ENCODE peak calls at places on chromosomes 12 and 14, in ten cellular contexts. One of them, this sample, is unnamed.

GRCh38 chr12:93442411-93443340 is 929 bp upstream of the UBE2N start:
- DNase-seq in CD4-positive, alpha-beta T cell: no peak
- DNase-seq in HL-60: no peak
- DNase-seq in adrenal gland: no peak
- DNase-seq in AG10803: no peak
- DNase-seq in endothelial cell: no peak
- DNase-seq in endothelial cell of umbilical vein: no peak
- DNase-seq in A549: no peak
- DNase-seq in kidney: no peak
- DNase-seq in tibial nerve: no peak
- DNase-seq in this sample: no peak

GRCh38 chr12:121893901-121894540 is 5.4 kb downstream of the PSMD9 start:
- DNase-seq in CD4-positive, alpha-beta T cell: no peak
- DNase-seq in HL-60: no peak
- DNase-seq in adrenal gland: peak; percentile 26
- DNase-seq in AG10803: peak; percentile 54
- DNase-seq in endothelial cell: no peak
- DNase-seq in endothelial cell of umbilical vein: peak; percentile 74
- DNase-seq in A549: peak; percentile 65
- DNase-seq in kidney: no peak
- DNase-seq in tibial nerve: no peak
- DNase-seq in this sample: no peak

GRCh38 chr14:90111895-90112534 is 50.2 kb downstream of the KCNK13 start:
- DNase-seq in CD4-positive, alpha-beta T cell: no peak
- DNase-seq in HL-60: no peak
- DNase-seq in adrenal gland: no peak
- DNase-seq in AG10803: peak; percentile 59
- DNase-seq in endothelial cell: no peak
- DNase-seq in endothelial cell of umbilical vein: no peak
- DNase-seq in A549: peak; percentile 24
- DNase-seq in kidney: no peak
- DNase-seq in tibial nerve: no peak
- DNase-seq in this sample: no peak

GRCh38 chr12:109518820-109519665 is 41.6 kb downstream of the UBE3B start:
- DNase-seq in CD4-positive, alpha-beta T cell: peak; percentile 27
- DNase-seq in HL-60: peak; percentile 13
- DNase-seq in adrenal gland: peak; percentile 73
- DNase-seq in AG10803: peak; percentile 71
- DNase-seq in endothelial cell: peak; percentile 75
- DNase-seq in endothelial cell of umbilical vein: peak; percentile 84
- DNase-seq in A549: peak; percentile 80
- DNase-seq in kidney: no peak
- DNase-seq in tibial nerve: peak; percentile 64
- DNase-seq in this sample: no peak

GRCh38 chr14:52563120-52563519 is 10.5 kb downstream of the GPR137C start:
- DNase-seq in CD4-positive, alpha-beta T cell: no peak
- DNase-seq in HL-60: no peak
- DNase-seq in adrenal gland: no peak
- DNase-seq in AG10803: peak; percentile 35
- DNase-seq in endothelial cell: no peak
- DNase-seq in endothelial cell of umbilical vein: peak; percentile 7
- DNase-seq in A549: no peak
- DNase-seq in kidney: no peak
- DNase-seq in tibial nerve: no peak
- DNase-seq in this sample: no peak

GRCh38 chr12:97681612-97682504 is 219.3 kb downstream of the RMST start:
- DNase-seq in CD4-positive, alpha-beta T cell: no peak
- DNase-seq in HL-60: no peak
- DNase-seq in adrenal gland: no peak
- DNase-seq in AG10803: no peak
- DNase-seq in endothelial cell: no peak
- DNase-seq in endothelial cell of umbilical vein: no peak
- DNase-seq in A549: no peak
- DNase-seq in kidney: no peak
- DNase-seq in tibial nerve: no peak
- DNase-seq in this sample: no peak

GRCh38 chr12:47838286-47838931 is 18.7 kb upstream of the HDAC7 start:
- DNase-seq in CD4-positive, alpha-beta T cell: no peak
- DNase-seq in HL-60: no peak
- DNase-seq in adrenal gland: peak; percentile 64
- DNase-seq in AG10803: peak; percentile 44
- DNase-seq in endothelial cell: peak; percentile 43
- DNase-seq in endothelial cell of umbilical vein: peak; percentile 41
- DNase-seq in A549: peak; percentile 76
- DNase-seq in kidney: no peak
- DNase-seq in tibial nerve: peak; percentile 62
- DNase-seq in this sample: no peak

GRCh38 chr12:113190761-113191160 is 5.2 kb downstream of the RITA1 start:
- DNase-seq in CD4-positive, alpha-beta T cell: no peak
- DNase-seq in HL-60: no peak
- DNase-seq in adrenal gland: no peak
- DNase-seq in AG10803: peak; percentile 20
- DNase-seq in endothelial cell: no peak
- DNase-seq in endothelial cell of umbilical vein: peak; percentile 21
- DNase-seq in A549: peak; percentile 76
- DNase-seq in kidney: no peak
- DNase-seq in tibial nerve: no peak
- DNase-seq in this sample: no peak

GRCh38 chr12:103687262-103687661 is 100.2 kb downstream of the STAB2 start:
- DNase-seq in CD4-positive, alpha-beta T cell: no peak
- DNase-seq in HL-60: no peak
- DNase-seq in adrenal gland: no peak
- DNase-seq in AG10803: no peak
- DNase-seq in endothelial cell: no peak
- DNase-seq in endothelial cell of umbilical vein: no peak
- DNase-seq in A549: no peak
- DNase-seq in kidney: no peak
- DNase-seq in tibial nerve: no peak
- DNase-seq in this sample: no peak

DNA sequence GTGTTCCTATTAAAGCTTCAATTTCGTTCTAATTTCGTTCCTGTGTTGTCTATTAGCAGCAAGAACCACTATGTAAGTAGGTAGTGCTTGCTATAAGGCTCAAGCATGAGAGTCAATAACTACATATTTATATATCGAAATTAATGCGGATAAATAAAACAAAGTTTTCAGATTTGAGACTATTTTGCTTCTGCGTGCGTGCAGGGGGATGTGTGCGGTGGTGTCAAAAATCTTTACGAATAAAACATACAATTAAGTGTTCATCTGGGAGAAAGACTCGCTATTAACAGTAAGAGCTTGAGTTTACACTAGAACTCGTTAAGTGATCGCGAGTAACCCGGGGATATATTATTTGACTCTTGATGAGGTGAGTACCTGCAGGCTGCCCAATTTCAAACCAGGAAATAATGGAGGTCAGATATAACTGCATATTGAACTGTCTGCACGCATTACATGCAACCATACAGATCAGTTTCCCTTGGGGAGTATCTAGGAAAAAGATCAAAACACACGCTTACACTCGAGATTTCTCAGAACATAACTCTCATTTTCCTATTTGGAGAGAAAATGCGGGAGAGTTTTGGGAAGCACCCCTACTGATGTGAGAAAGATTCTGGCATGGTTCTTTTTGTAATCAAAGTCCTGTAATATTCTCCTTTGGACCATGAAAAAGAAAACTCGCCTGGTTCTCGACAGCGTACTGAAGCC is 814 bp downstream of the TWF1 start:
- DNase-seq in CD4-positive, alpha-beta T cell: no peak
- DNase-seq in HL-60: no peak
- DNase-seq in adrenal gland: no peak
- DNase-seq in AG10803: no peak
- DNase-seq in endothelial cell: no peak
- DNase-seq in endothelial cell of umbilical vein: no peak
- DNase-seq in A549: peak; percentile 5
- DNase-seq in kidney: no peak
- DNase-seq in tibial nerve: no peak
- DNase-seq in this sample: no peak
- TF ChIP-seq CTCF in CD4-positive, alpha-beta T cell: no peak
- TF ChIP-seq CTCF in HL-60: no peak
- TF ChIP-seq CTCF in adrenal gland: no peak
- TF ChIP-seq CTCF in AG10803: no peak
- TF ChIP-seq CTCF in endothelial cell: no peak
- TF ChIP-seq CTCF in endothelial cell of umbilical vein: no peak
- TF ChIP-seq CTCF in A549: no peak
- TF ChIP-seq CTCF in kidney: no peak
- TF ChIP-seq CTCF in tibial nerve: no peak
- TF ChIP-seq CTCF in this sample: no peak

GRCh38 chr14:73949752-73950734 is at the start of the genes COQ6 and FAM161B:
- DNase-seq in CD4-positive, alpha-beta T cell: peak; percentile 80
- DNase-seq in HL-60: peak; percentile 57
- DNase-seq in adrenal gland: peak; percentile 97
- DNase-seq in AG10803: peak; percentile 95
- DNase-seq in endothelial cell: peak; percentile 82
- DNase-seq in endothelial cell of umbilical vein: peak; percentile 98
- DNase-seq in A549: peak; percentile 89
- DNase-seq in kidney: peak; percentile 98
- DNase-seq in tibial nerve: peak; percentile 89
- DNase-seq in this sample: peak; percentile 92
- TF ChIP-seq CTCF in CD4-positive, alpha-beta T cell: peak; percentile 27
- TF ChIP-seq CTCF in HL-60: no peak
- TF ChIP-seq CTCF in adrenal gland: no peak
- TF ChIP-seq CTCF in AG10803: peak; percentile 0
- TF ChIP-seq CTCF in endothelial cell: no peak
- TF ChIP-seq CTCF in endothelial cell of umbilical vein: no peak
- TF ChIP-seq CTCF in A549: no peak
- TF ChIP-seq CTCF in kidney: peak; percentile 8
- TF ChIP-seq CTCF in tibial nerve: no peak
- TF ChIP-seq CTCF in this sample: no peak

GRCh38 chr12:71935594-71935993 is 3.1 kb upstream of the TPH2 start:
- DNase-seq in CD4-positive, alpha-beta T cell: no peak
- DNase-seq in HL-60: no peak
- DNase-seq in adrenal gland: no peak
- DNase-seq in AG10803: no peak
- DNase-seq in endothelial cell: no peak
- DNase-seq in endothelial cell of umbilical vein: no peak
- DNase-seq in A549: no peak
- DNase-seq in kidney: no peak
- DNase-seq in tibial nerve: no peak
- DNase-seq in this sample: no peak

GRCh38 chr12:71942259-71942658 is 3.6 kb downstream of the TPH2 start:
- DNase-seq in CD4-positive, alpha-beta T cell: no peak
- DNase-seq in HL-60: no peak
- DNase-seq in adrenal gland: no peak
- DNase-seq in AG10803: no peak
- DNase-seq in endothelial cell: no peak
- DNase-seq in endothelial cell of umbilical vein: no peak
- DNase-seq in A549: no peak
- DNase-seq in kidney: no peak
- DNase-seq in tibial nerve: no peak
- DNase-seq in this sample: no peak

GRCh38 chr12:71941174-71941573 is 2.5 kb downstream of the TPH2 start:
- DNase-seq in CD4-positive, alpha-beta T cell: no peak
- DNase-seq in HL-60: no peak
- DNase-seq in adrenal gland: no peak
- DNase-seq in AG10803: no peak
- DNase-seq in endothelial cell: no peak
- DNase-seq in endothelial cell of umbilical vein: no peak
- DNase-seq in A549: no peak
- DNase-seq in kidney: no peak
- DNase-seq in tibial nerve: no peak
- DNase-seq in this sample: no peak

DNA sequence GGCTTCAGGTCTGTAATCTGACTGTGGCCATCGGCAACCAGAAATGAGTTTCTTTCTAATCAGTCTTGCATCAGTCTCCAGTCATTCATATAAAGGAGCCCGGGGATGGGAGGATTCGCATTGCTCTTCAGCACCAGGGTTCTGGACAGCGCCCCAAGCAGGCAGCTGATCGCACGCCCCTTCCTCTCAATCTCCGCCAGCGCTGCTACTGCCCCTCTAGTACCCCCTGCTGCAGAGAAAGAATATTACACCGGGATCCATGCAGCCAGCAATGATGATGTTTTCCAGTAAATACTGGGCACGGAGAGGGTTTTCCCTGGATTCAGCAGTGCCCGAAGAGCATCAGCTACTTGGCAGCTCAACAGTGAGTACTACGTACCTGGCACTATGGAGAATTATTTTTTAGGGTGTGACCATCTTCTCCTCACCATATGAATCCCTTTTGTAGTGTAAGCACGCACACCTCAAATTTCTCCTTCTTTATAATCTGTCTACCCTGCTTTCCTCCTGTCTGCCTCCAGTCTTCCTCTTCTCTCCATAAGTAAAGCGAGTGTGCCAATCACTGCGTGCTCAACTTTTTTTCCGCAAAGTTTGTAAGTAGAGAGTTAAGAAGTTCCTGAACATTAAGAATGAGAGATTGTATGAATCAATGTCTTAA is at the start of gene TPH2:
- DNase-seq in CD4-positive, alpha-beta T cell: peak; percentile 4
- DNase-seq in HL-60: peak; percentile 21
- DNase-seq in adrenal gland: peak; percentile 59
- DNase-seq in AG10803: peak; percentile 31
- DNase-seq in endothelial cell: peak; percentile 96
- DNase-seq in endothelial cell of umbilical vein: peak; percentile 83
- DNase-seq in A549: peak; percentile 14
- DNase-seq in kidney: peak; percentile 63
- DNase-seq in tibial nerve: no peak
- DNase-seq in this sample: no peak
- TF ChIP-seq CTCF in CD4-positive, alpha-beta T cell: no peak
- TF ChIP-seq CTCF in HL-60: peak; percentile 26
- TF ChIP-seq CTCF in adrenal gland: peak; percentile 55
- TF ChIP-seq CTCF in AG10803: peak; percentile 51
- TF ChIP-seq CTCF in endothelial cell: peak; percentile 76
- TF ChIP-seq CTCF in endothelial cell of umbilical vein: peak; percentile 71
- TF ChIP-seq CTCF in A549: peak; percentile 30
- TF ChIP-seq CTCF in kidney: peak; percentile 40
- TF ChIP-seq CTCF in tibial nerve: no peak
- TF ChIP-seq CTCF in this sample: peak; percentile 68

GRCh38 chr14:106518054-106518943 is 991.9 kb downstream of the TMEM121 start:
- DNase-seq in CD4-positive, alpha-beta T cell: peak; percentile 88
- DNase-seq in HL-60: peak; percentile 20
- DNase-seq in adrenal gland: peak; percentile 11
- DNase-seq in AG10803: no peak
- DNase-seq in endothelial cell: no peak
- DNase-seq in endothelial cell of umbilical vein: no peak
- DNase-seq in A549: no peak
- DNase-seq in kidney: no peak
- DNase-seq in tibial nerve: peak; percentile 19
- DNase-seq in this sample: peak; percentile 61
- TF ChIP-seq CTCF in CD4-positive, alpha-beta T cell: peak; percentile 77
- TF ChIP-seq CTCF in HL-60: peak; percentile 20
- TF ChIP-seq CTCF in adrenal gland: no peak
- TF ChIP-seq CTCF in AG10803: no peak
- TF ChIP-seq CTCF in endothelial cell: no peak
- TF ChIP-seq CTCF in endothelial cell of umbilical vein: no peak
- TF ChIP-seq CTCF in A549: no peak
- TF ChIP-seq CTCF in kidney: no peak
- TF ChIP-seq CTCF in tibial nerve: peak; percentile 47
- TF ChIP-seq CTCF in this sample: peak; percentile 73